ENCODE peak calls at places on chromosome 17, in ten cellular contexts. F, T, E, J, L, P, M, V, D and U are unnamed samples.

GRCh38 chr17:46135126-46135812 is 58.0 kb downstream of the KANSL1 start:
- DNase-seq in F (no peak), T (no peak), E (no peak), J (no peak), L (no peak), P (no peak), M (no peak), V (no peak), D (no peak), U (no peak)

GRCh38 chr17:21041753-21042433 is 918 bp downstream of the USP22 start:
- DNase-seq in F (peak), T (peak), E (peak), J (peak), L (peak), P (peak), M (peak), V (peak), D (peak), U (peak)

GRCh38 chr17:63489291-63489690 is 12.4 kb downstream of the ACE start:
- DNase-seq in F (no peak), T (no peak), E (no peak), J (no peak), L (no peak), P (no peak), M (no peak), V (no peak), D (no peak), U (no peak)

GRCh38 chr17:58344791-58345157 is 7.2 kb downstream of the SUPT4H1 start:
- DNase-seq in F (no peak), T (no peak), E (no peak), J (no peak), L (no peak), P (no peak), M (no peak), V (no peak), D (no peak), U (no peak)

GRCh38 chr17:39663688-39664580 is 1.2 kb upstream of the TCAP start:
- DNase-seq in F (peak), T (no peak), E (peak), J (no peak), L (no peak), P (no peak), M (no peak), V (no peak), D (peak), U (peak)

GRCh38 chr17:27633312-27634025 is 2.5 kb downstream of the LGALS9 start:
- DNase-seq in F (no peak), T (no peak), E (peak), J (peak), L (peak), P (peak), M (no peak), V (no peak), D (peak), U (no peak)

GRCh38 chr17:45147102-45147580 is 1.1 kb upstream of the HEXIM1 start:
- DNase-seq in F (no peak), T (peak), E (no peak), J (no peak), L (no peak), P (peak), M (no peak), V (no peak), D (no peak), U (peak)

GRCh38 chr17:17926840-17927449 is 45.3 kb downstream of the TOM1L2 start:
- DNase-seq in F (no peak), T (no peak), E (no peak), J (no peak), L (peak), P (no peak), M (no peak), V (no peak), D (no peak), U (no peak)

DNA sequence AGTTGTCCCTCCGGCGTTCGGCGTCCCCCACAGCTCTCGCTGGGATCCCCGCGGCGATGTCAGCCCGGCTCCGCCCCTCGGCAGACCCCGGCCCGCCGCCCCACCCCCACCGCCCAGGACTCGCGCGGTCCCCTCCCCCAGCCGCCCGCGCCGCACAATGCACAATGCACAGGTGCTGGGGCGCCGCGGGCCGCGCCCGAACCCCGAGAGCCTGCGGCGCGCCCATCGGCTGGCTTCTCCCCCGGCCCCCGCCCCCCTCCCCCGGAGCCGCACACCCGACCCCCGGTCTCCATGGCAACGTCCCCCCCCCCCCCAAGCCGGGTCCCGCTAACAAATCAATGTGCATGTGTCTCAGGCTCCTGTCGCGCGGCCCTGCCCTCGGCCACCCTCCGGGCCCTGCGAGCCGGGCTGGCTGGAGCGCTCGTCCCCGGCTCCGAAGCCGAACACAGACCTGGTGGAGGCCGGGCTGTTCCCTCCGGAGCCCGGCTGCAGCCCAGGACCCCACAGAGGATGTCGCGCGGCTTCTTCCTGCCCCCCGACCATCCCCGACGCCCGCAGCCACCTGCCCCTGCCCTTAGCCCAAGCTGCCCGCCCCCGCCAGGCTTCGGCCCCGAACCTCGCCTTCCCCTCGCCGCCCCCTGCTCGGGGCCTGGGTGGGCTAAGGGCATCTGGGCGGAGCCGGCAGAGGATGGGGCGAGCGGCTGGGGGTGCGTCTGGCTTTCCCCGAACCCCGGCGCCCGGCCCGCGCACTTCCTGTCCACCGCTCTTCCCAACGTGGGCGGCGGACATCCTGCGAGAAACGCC is 817 bp upstream of the CBX8 start:
- DNase-seq in F (no peak), T (no peak), E (no peak), J (no peak), L (no peak), P (peak), M (peak), V (no peak), D (peak), U (no peak)
- H3K4me3 ChIP-seq in F (peak), T (peak), E (peak), J (no peak), L (peak), P (peak), M (peak), V (peak), D (peak), U (peak)

DNA sequence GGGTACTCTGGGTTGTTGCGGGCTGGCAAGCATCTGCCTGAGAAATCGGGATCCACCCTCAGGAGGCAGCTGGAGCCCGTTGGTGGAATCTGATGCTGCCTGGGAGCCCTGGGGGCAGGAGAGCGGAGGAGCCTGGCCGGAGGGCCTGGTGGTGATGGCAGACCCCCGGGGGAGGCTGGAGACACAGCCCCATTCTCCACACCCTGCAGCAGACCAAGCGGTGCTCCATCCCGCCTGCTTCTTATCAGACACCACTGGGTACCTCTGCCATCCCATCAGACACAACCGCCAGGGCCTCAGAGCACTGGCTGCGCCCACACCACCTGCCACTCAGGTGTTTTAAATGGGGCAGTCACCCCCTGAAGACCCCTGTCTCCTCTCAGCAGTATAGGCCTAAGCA is 103.9 kb downstream of the RBFOX3 start:
- DNase-seq in F (no peak), T (no peak), E (no peak), J (no peak), L (no peak), P (no peak), M (no peak), V (no peak), D (no peak), U (no peak)
- TF ChIP-seq POLR2A in F (no peak), T (no peak), E (no peak), J (no peak), L (no peak), P (no peak), M (no peak), V (no peak), D (no peak), U (no peak)

GRCh38 chr17:3004925-3005324 is 58.5 kb downstream of the OR1D5 start:
- DNase-seq in F (peak), T (peak), E (no peak), J (no peak), L (no peak), P (peak), M (no peak), V (no peak), D (no peak), U (no peak)
- H3K4me3 ChIP-seq in F (no peak), T (no peak), E (no peak), J (no peak), L (no peak), P (no peak), M (no peak), V (no peak), D (no peak), U (no peak)

DNA sequence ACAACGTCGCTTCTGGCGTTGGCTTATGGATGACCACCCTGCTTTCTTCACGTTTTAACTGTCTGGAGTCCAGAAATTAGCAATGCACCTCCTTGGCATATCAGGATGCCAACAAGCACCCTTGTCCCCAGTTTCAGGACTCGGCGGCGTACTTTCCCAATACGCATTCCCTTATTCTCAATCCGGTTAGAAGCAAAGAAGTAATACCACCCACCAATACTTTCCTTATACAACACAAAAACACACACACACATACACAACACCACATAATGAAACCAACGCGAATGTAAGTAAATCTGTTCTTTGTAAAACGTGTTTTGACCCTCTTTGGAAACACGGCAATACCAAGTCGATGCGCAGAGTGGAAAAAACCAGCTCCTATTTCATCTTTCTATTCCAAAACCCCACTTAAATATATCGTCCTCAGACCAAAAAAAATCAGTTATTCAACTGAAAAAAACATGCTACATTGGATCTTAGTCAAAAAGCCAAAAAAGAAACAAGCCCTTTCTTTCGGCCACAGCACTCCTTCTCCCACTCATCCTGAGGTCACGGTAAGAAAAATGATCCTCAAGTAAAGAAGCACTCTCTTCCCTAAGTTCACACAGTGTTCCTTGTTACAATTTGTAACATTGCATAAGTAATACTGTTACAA is 31.1 kb upstream of the ARL4D start:
- DNase-seq in F (no peak), T (no peak), E (no peak), J (no peak), L (peak), P (no peak), M (no peak), V (no peak), D (no peak), U (no peak)
- TF ChIP-seq POLR2A in F (no peak), T (no peak), E (no peak), J (no peak), L (no peak), P (no peak), M (no peak), V (no peak), D (peak), U (no peak)

DNA sequence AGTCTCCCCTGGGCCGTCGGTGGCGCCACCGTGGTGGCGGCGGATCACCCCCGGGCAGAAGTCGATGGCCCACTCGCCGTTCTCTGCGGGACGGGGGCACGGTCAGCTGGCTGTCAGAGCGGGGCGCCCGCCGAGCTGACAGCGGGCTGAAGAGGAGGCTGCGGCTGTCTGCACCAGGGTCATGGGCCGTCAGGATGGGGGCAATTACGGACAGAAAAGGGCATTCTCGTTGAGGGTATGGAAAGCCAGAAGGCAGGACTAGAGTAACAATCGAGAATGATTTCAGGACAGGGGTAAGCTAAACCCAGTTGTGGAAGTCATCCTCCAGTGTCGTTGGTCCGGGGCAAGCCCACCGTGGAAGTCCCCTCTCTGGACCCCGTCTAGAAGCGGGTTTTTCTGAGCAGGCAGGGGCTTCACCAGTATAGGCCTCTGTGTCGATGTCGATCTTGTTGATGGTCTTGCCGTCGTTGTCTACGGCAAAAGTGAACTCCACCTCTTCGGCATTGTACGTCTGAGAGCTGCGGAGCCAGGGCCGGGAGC is 1.7 kb downstream of the CHRNE start:
- DNase-seq in F (no peak), T (no peak), E (no peak), J (no peak), L (no peak), P (no peak), M (no peak), V (no peak), D (no peak), U (no peak)
- H3K4me3 ChIP-seq in F (peak), T (no peak), E (peak), J (no peak), L (no peak), P (no peak), M (no peak), V (peak), D (no peak), U (peak)

GRCh38 chr17:50629902-50630301 is 4.8 kb upstream of the ABCC3 start:
- DNase-seq in F (no peak), T (no peak), E (no peak), J (no peak), L (no peak), P (no peak), M (no peak), V (no peak), D (no peak), U (no peak)

GRCh38 chr17:50632637-50633036 is 2.0 kb upstream of the ABCC3 start:
- DNase-seq in F (no peak), T (no peak), E (no peak), J (no peak), L (no peak), P (no peak), M (no peak), V (no peak), D (no peak), U (no peak)

GRCh38 chr17:50631908-50632571 is 2.6 kb upstream of the ABCC3 start:
- DNase-seq in F (peak), T (no peak), E (no peak), J (no peak), L (no peak), P (no peak), M (no peak), V (no peak), D (no peak), U (no peak)

GRCh38 chr17:50631195-50631907 is 3.3 kb upstream of the ABCC3 start:
- DNase-seq in F (peak), T (no peak), E (no peak), J (no peak), L (no peak), P (no peak), M (no peak), V (no peak), D (peak), U (no peak)

GRCh38 chr17:50630524-50631194 is 4.0 kb upstream of the ABCC3 start:
- DNase-seq in F (peak), T (no peak), E (peak), J (peak), L (no peak), P (peak), M (no peak), V (no peak), D (peak), U (peak)
- TF ChIP-seq POLR2A in F (no peak), T (no peak), E (no peak), J (no peak), L (no peak), P (no peak), M (no peak), V (no peak), D (no peak), U (no peak)